ENCODE peak calls at places on chromosome 7, in seven cellular contexts. M is IMR-90, P is A549, O is HepG2, S is upper lobe of left lung, R is spleen, Z is transverse colon. A is an unnamed sample.

GRCh38 chr7:100353685-100354330 is 4.1 kb upstream of the PILRB start:
- DNase-seq in M (no peak), P (no peak), O (no peak), S (no peak), R (no peak), Z (no peak), A (no peak)

GRCh38 chr7:100723732-100724275 is 3.5 kb downstream of the EPO start:
- DNase-seq in M (no peak), P (no peak), O (peak; percentile 44), S (peak; percentile 46), R (no peak), Z (no peak), A (no peak)

GRCh38 chr7:40780431-40780830 is 645.6 kb downstream of the SUGCT start:
- DNase-seq in M (no peak), P (no peak), O (no peak), S (no peak), R (no peak), Z (no peak), A (no peak)

GRCh38 chr7:147894271-147894670 is 696.3 kb upstream of the C7orf33 start:
- DNase-seq in M (no peak), P (no peak), O (no peak), S (no peak), R (no peak), Z (no peak), A (no peak)

GRCh38 chr7:157429680-157430224 is 92.9 kb downstream of the DNAJB6 start:
- DNase-seq in M (no peak), P (no peak), O (no peak), S (no peak), R (no peak), Z (no peak), A (no peak)

GRCh38 chr7:34096135-34096775 is 190.9 kb downstream of the BMPER start:
- DNase-seq in M (peak; percentile 93), P (peak; percentile 11), O (no peak), S (no peak), R (no peak), Z (peak; percentile 30), A (peak; percentile 21)

GRCh38 chr7:37831214-37831613 is 17.2 kb upstream of the NME8 start:
- DNase-seq in M (no peak), P (no peak), O (no peak), S (peak; percentile 6), R (no peak), Z (no peak), A (no peak)

GRCh38 chr7:67484244-67484751 is 487.7 kb downstream of the TYW1 start:
- DNase-seq in M (peak; percentile 56), P (peak; percentile 72), O (peak; percentile 63), S (no peak), R (no peak), Z (peak; percentile 26), A (peak; percentile 57)

GRCh38 chr7:102993532-102994029 is 80.8 kb downstream of the LRRC17 start:
- DNase-seq in M (peak; percentile 86), P (peak; percentile 16), O (no peak), S (no peak), R (no peak), Z (no peak), A (no peak)

DNA sequence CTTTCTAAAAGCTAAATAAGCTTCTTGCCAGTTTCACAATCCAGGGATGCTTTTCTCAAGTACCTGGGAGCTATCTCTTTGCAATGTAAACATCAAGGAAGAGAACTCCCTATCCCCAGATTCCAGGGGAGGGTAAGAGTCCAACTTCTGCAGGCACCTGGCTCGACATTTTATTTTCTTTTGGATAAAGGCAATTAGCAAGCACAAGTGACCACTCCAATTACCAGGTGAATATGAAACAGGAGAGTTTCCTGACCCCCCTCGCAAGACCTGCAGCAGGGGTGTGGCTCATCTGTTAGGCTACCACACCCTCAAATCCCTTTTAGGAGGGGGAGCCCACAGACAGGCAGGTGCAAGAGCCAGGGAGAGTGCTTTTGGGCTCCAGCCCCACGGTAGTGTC is 28.6 kb upstream of the LANCL2 start:
- DNase-seq in M (no peak), P (no peak), O (no peak), S (no peak), R (no peak), Z (no peak), A (no peak)
- TF ChIP-seq POLR2A in M (no peak), P (no peak), O (no peak), S (no peak), R (no peak), Z (no peak), A (no peak)

DNA sequence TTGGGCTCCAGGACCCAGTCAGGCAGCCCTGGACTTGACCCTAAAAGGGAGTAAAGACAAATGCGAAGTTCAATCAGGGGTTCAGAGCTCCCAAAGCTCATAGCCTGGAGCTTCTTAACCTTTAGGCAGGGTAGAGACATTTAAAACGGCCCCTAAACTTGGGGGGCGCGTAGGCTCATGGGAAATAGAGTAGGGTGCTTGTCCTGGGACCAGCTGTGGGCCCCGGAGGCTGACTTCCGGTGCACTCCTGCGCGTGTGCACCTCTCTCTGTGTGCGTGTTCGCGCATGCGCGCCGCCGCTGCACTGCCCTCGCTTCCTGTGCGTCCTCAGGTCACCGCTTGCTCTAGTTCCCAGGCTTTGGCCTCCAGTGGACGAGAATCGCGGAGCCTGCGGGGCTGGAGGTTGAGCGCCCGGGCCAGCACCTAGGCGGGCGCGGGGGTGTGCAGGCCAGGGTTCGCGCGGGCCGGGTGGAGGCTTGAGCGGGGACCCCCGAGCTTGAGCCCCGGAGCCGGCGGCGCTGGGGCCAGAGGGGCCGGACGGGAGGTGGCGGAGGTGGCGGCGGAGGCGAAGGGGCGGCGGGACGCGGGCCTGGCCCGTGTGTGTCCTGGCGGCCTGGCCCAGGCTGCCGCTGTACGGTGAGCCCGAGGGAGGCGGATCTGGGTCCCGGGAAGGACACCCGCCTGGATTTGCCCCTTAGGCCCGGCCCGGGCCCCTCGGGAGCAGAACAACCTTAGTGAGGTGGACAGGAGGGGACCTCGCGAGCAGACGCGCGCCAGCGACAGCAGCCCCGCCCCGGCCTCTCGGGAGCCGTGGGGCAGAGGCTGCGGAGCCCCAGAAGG is at the start of gene RBAK:
- DNase-seq in M (peak; percentile 95), P (peak; percentile 97), O (peak; percentile 92), S (peak; percentile 99), R (peak; percentile 98), Z (peak; percentile 96), A (peak; percentile 91)
- TF ChIP-seq POLR2A in M (peak; percentile 76), P (peak; percentile 74), O (peak; percentile 90), S (peak; percentile 75), R (no peak), Z (peak; percentile 56), A (no peak)

GRCh38 chr7:153402721-153403541 is 643.4 kb downstream of the ACTR3B start:
- DNase-seq in M (no peak), P (no peak), O (no peak), S (no peak), R (no peak), Z (no peak), A (no peak)

GRCh38 chr7:153406486-153406872 is 645.7 kb upstream of the DPP6 start:
- DNase-seq in M (no peak), P (no peak), O (no peak), S (no peak), R (no peak), Z (no peak), A (no peak)

GRCh38 chr7:153404124-153404523 is 644.6 kb downstream of the ACTR3B start:
- DNase-seq in M (no peak), P (no peak), O (no peak), S (no peak), R (no peak), Z (no peak), A (no peak)

GRCh38 chr7:153405704-153406485 is 646.3 kb upstream of the DPP6 start:
- DNase-seq in M (no peak), P (no peak), O (no peak), S (no peak), R (no peak), Z (no peak), A (no peak)

DNA sequence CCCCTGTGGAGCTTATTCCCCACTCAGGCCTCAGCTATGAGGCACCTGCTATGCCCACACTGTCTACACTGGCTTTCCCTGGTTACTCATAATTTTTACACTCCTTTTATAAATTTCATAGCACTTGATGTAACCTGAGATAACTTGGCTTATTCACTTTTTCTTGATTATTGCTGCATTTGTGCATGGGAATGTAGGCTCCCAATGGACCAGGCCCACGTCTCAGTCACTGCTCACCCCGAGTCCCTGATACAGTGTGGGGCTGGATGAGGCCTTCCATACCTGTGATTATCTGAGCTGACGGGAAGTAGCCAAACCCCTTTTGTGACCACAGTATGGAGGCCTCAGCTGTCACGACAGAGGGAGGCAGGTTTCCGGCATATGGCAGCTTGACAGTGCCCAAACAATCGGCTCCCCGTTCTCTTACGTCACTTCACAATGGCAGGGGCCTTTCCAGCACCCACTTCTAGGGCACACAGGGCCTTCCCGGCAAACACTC is 645.3 kb downstream of the ACTR3B start:
- DNase-seq in M (no peak), P (no peak), O (no peak), S (no peak), R (no peak), Z (no peak), A (no peak)
- TF ChIP-seq POLR2A in M (no peak), P (no peak), O (no peak), S (no peak), R (no peak), Z (no peak), A (no peak)

DNA sequence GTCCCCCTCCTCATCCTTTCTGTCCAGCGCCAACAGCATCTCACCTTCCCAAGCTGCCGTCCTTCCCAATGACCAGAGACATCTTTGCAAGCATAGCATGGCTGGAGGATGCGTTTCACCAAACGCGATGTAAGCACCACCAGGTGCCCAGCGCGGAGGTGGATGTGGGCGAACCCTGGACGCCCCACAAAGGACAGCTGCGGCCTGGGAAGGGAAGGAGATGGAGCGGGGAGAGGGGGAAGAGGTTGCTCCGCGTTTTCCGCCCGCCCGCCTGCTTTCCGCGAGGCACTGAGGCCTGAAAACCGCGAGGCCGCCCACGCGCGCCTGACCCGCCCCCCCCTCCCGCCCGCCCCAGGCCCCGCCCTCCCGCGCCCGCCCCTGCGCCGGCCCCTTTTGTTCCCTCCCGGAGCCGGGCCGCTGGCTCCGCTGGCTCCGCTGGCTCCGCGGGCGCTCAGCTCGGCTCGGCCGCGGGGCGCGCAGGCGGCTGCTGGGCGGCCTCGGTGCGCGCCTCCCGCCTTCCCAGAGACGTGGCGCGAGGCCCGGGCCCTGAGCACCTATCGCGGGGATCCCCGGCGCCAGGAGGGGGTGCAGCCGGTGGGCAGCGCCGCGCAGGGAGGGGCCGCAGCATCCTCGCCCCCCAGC is at the start of gene CLIP2:
- DNase-seq in M (peak; percentile 77), P (peak; percentile 83), O (peak; percentile 41), S (peak; percentile 96), R (peak; percentile 92), Z (peak; percentile 84), A (peak; percentile 75)
- TF ChIP-seq POLR2A in M (peak; percentile 95), P (peak; percentile 71), O (peak; percentile 61), S (peak; percentile 55), R (no peak), Z (peak; percentile 8), A (no peak)

DNA sequence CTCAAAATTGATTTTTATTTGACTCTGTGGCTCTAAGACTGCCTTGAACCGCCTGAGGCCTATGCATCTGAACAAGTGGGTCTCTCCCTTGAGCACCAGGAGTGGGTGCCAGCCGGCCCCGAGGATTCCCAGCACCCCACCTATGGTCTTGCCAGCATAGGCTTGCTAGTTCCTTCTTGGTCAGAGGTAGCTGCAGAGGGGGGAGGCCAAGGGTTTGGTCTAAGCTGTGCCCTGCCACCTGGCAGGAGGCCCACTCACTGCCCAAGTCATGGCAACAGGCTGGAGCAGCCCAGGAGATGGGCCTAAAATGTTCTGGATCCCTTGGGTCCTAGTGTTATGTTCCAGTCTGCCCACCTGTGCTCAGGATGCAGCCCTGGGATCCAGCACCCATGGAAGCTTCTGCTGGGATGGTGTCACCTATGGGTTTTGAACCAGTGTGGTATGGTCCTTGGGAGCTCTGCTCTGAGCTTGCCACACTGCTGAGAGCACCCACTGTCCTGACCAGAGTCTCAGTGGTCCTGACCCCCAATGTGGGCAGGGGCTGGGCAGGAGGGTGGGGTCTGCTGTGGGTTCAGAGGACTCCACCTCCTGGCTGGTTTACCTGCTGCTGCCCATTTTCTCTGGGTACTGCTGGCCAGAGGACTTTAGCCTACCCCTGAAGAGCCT is 12.6 kb downstream of the YKT6 start:
- DNase-seq in M (no peak), P (no peak), O (no peak), S (peak; percentile 42), R (no peak), Z (no peak), A (peak; percentile 27)
- TF ChIP-seq POLR2A in M (no peak), P (no peak), O (no peak), S (no peak), R (no peak), Z (no peak), A (no peak)